ENCODE peak calls at places on chromosomes 6 and 20, in nine cellular contexts. One of them, this sample, is unnamed.

GRCh38 chr6:33171096-33171888 is 21.0 kb downstream of the COL11A2 start:
- DNase-seq in sciatic nerve: no peak
- DNase-seq in NAMALWA: no peak
- DNase-seq in GM04504: no peak
- DNase-seq in NCI-H510A treated with DMSO at 0.1 percent for 48 hours: no peak
- DNase-seq in activated naive CD4-positive, alpha-beta T cell treated with anti-CD3 and anti-CD28 coated beads for 36 hours: no peak
- DNase-seq in CD8-positive, alpha-beta T cell: no peak
- DNase-seq in naive B cell: no peak
- DNase-seq in CD8-positive, alpha-beta memory T cell: peak
- DNase-seq in this sample: no peak

GRCh38 chr20:34781250-34781649 is 44.2 kb downstream of the NCOA6 start:
- DNase-seq in sciatic nerve: no peak
- DNase-seq in NAMALWA: no peak
- DNase-seq in GM04504: no peak
- DNase-seq in NCI-H510A treated with DMSO at 0.1 percent for 48 hours: no peak
- DNase-seq in activated naive CD4-positive, alpha-beta T cell treated with anti-CD3 and anti-CD28 coated beads for 36 hours: no peak
- DNase-seq in CD8-positive, alpha-beta T cell: no peak
- DNase-seq in naive B cell: no peak
- DNase-seq in CD8-positive, alpha-beta memory T cell: no peak
- DNase-seq in this sample: no peak

GRCh38 chr6:105273589-105273988 is 93.8 kb upstream of the POPDC3 start:
- DNase-seq in sciatic nerve: no peak
- DNase-seq in NAMALWA: no peak
- DNase-seq in GM04504: no peak
- DNase-seq in NCI-H510A treated with DMSO at 0.1 percent for 48 hours: no peak
- DNase-seq in activated naive CD4-positive, alpha-beta T cell treated with anti-CD3 and anti-CD28 coated beads for 36 hours: no peak
- DNase-seq in CD8-positive, alpha-beta T cell: no peak
- DNase-seq in naive B cell: no peak
- DNase-seq in CD8-positive, alpha-beta memory T cell: no peak
- DNase-seq in this sample: no peak

GRCh38 chr6:390914-391558 is 516 bp upstream of the IRF4 start:
- DNase-seq in sciatic nerve: no peak
- DNase-seq in NAMALWA: no peak
- DNase-seq in GM04504: no peak
- DNase-seq in NCI-H510A treated with DMSO at 0.1 percent for 48 hours: no peak
- DNase-seq in activated naive CD4-positive, alpha-beta T cell treated with anti-CD3 and anti-CD28 coated beads for 36 hours: peak
- DNase-seq in CD8-positive, alpha-beta T cell: no peak
- DNase-seq in naive B cell: peak
- DNase-seq in CD8-positive, alpha-beta memory T cell: no peak
- DNase-seq in this sample: no peak

GRCh38 chr6:35297541-35298481 is at the start of gene DEF6:
- DNase-seq in sciatic nerve: peak
- DNase-seq in NAMALWA: peak
- DNase-seq in GM04504: peak
- DNase-seq in NCI-H510A treated with DMSO at 0.1 percent for 48 hours: peak
- DNase-seq in activated naive CD4-positive, alpha-beta T cell treated with anti-CD3 and anti-CD28 coated beads for 36 hours: peak
- DNase-seq in CD8-positive, alpha-beta T cell: peak
- DNase-seq in naive B cell: peak
- DNase-seq in CD8-positive, alpha-beta memory T cell: peak
- DNase-seq in this sample: peak

GRCh38 chr6:3566812-3567211 is 110.0 kb upstream of the SLC22A23 start:
- DNase-seq in sciatic nerve: no peak
- DNase-seq in NAMALWA: no peak
- DNase-seq in GM04504: no peak
- DNase-seq in NCI-H510A treated with DMSO at 0.1 percent for 48 hours: no peak
- DNase-seq in activated naive CD4-positive, alpha-beta T cell treated with anti-CD3 and anti-CD28 coated beads for 36 hours: no peak
- DNase-seq in CD8-positive, alpha-beta T cell: no peak
- DNase-seq in naive B cell: no peak
- DNase-seq in CD8-positive, alpha-beta memory T cell: no peak
- DNase-seq in this sample: no peak

GRCh38 chr20:38831049-38831691 is 25.7 kb downstream of the PPP1R16B start:
- DNase-seq in sciatic nerve: no peak
- DNase-seq in NAMALWA: no peak
- DNase-seq in GM04504: no peak
- DNase-seq in NCI-H510A treated with DMSO at 0.1 percent for 48 hours: no peak
- DNase-seq in activated naive CD4-positive, alpha-beta T cell treated with anti-CD3 and anti-CD28 coated beads for 36 hours: no peak
- DNase-seq in CD8-positive, alpha-beta T cell: no peak
- DNase-seq in naive B cell: no peak
- DNase-seq in CD8-positive, alpha-beta memory T cell: no peak
- DNase-seq in this sample: no peak

GRCh38 chr6:31615748-31616147 is 714 bp downstream of the AIF1 start:
- DNase-seq in sciatic nerve: no peak
- DNase-seq in NAMALWA: no peak
- DNase-seq in GM04504: no peak
- DNase-seq in NCI-H510A treated with DMSO at 0.1 percent for 48 hours: no peak
- DNase-seq in activated naive CD4-positive, alpha-beta T cell treated with anti-CD3 and anti-CD28 coated beads for 36 hours: peak
- DNase-seq in CD8-positive, alpha-beta T cell: peak
- DNase-seq in naive B cell: peak
- DNase-seq in CD8-positive, alpha-beta memory T cell: no peak
- DNase-seq in this sample: no peak

GRCh38 chr20:36303020-36303595 is 3.0 kb upstream of the DLGAP4 start:
- DNase-seq in sciatic nerve: no peak
- DNase-seq in NAMALWA: no peak
- DNase-seq in GM04504: no peak
- DNase-seq in NCI-H510A treated with DMSO at 0.1 percent for 48 hours: no peak
- DNase-seq in activated naive CD4-positive, alpha-beta T cell treated with anti-CD3 and anti-CD28 coated beads for 36 hours: no peak
- DNase-seq in CD8-positive, alpha-beta T cell: no peak
- DNase-seq in naive B cell: no peak
- DNase-seq in CD8-positive, alpha-beta memory T cell: no peak
- DNase-seq in this sample: no peak